ENCODE peak calls at places on chromosomes 16 and 17, in eight cellular contexts. S is endothelial cell of umbilical vein, Y is heart left ventricle, E is stomach, P is GM12878, L is adrenal gland, C is IMR-90, H is A549. J is an unnamed sample.

GRCh38 chr17:36182176-36183000 is 6.0 kb upstream of the TBC1D3B start:
- DNase-seq in S (no peak), Y (no peak), E (no peak), P (no peak), L (peak; percentile 56), C (no peak), H (no peak), J (peak; percentile 17)

GRCh38 chr16:66551362-66551761 is 1.0 kb upstream of the CKLF start:
- DNase-seq in S (peak; percentile 24), Y (peak; percentile 68), E (no peak), P (peak; percentile 11), L (no peak), C (peak; percentile 9), H (peak; percentile 74), J (no peak)

GRCh38 chr16:65908568-65908967 is 457.9 kb upstream of the CDH5 start:
- DNase-seq in S (no peak), Y (no peak), E (no peak), P (no peak), L (no peak), C (no peak), H (no peak), J (no peak)

GRCh38 chr17:43411820-43412529 is 13.2 kb downstream of the ARL4D start:
- DNase-seq in S (peak; percentile 44), Y (no peak), E (no peak), P (no peak), L (no peak), C (no peak), H (no peak), J (no peak)

GRCh38 chr17:57384219-57384618 is 127.9 kb downstream of the MSI2 start:
- DNase-seq in S (no peak), Y (no peak), E (no peak), P (no peak), L (no peak), C (no peak), H (no peak), J (no peak)

GRCh38 chr17:6497496-6498221 is 53.4 kb downstream of the PIMREG start:
- DNase-seq in S (no peak), Y (no peak), E (no peak), P (no peak), L (no peak), C (no peak), H (no peak), J (no peak)

GRCh38 chr16:68370921-68371651 is 60.3 kb downstream of the PRMT7 start:
- DNase-seq in S (no peak), Y (peak; percentile 54), E (no peak), P (no peak), L (no peak), C (no peak), H (no peak), J (no peak)

GRCh38 chr17:40445769-40446468 is 2.7 kb downstream of the IGFBP4 start:
- DNase-seq in S (no peak), Y (no peak), E (no peak), P (no peak), L (no peak), C (peak; percentile 27), H (peak; percentile 60), J (no peak)

GRCh38 chr17:45688353-45688752 is 95.8 kb upstream of the CRHR1 start:
- DNase-seq in S (no peak), Y (no peak), E (no peak), P (no peak), L (no peak), C (no peak), H (no peak), J (no peak)

GRCh38 chr17:73284906-73285602 is 23.4 kb upstream of the CPSF4L start:
- DNase-seq in S (no peak), Y (no peak), E (no peak), P (no peak), L (no peak), C (no peak), H (no peak), J (no peak)

GRCh38 chr17:73286863-73287296 is 24.9 kb downstream of the CDC42EP4 start:
- DNase-seq in S (no peak), Y (no peak), E (no peak), P (no peak), L (peak; percentile 66), C (peak; percentile 41), H (no peak), J (peak; percentile 89)

GRCh38 chr17:73284339-73284738 is 22.7 kb upstream of the CPSF4L start:
- DNase-seq in S (no peak), Y (no peak), E (no peak), P (no peak), L (no peak), C (no peak), H (no peak), J (no peak)

GRCh38 chr17:73285603-73285908 is 23.9 kb upstream of the CPSF4L start:
- DNase-seq in S (no peak), Y (no peak), E (no peak), P (no peak), L (no peak), C (no peak), H (no peak), J (no peak)

GRCh38 chr17:73285916-73286862 is 24.5 kb upstream of the CPSF4L start:
- DNase-seq in S (no peak), Y (no peak), E (no peak), P (no peak), L (no peak), C (no peak), H (no peak), J (no peak)
- H3K27ac ChIP-seq in S (no peak overlapping the region), Y (peak overlapping the region; percentile 48), E (peak overlapping the region; percentile 88), P (no peak overlapping the region), L (peak overlapping the region; percentile 96), C (no peak overlapping the region), H (peak overlapping the region; percentile 91), J (peak overlapping the region; percentile 82)

GRCh38 chr16:57639172-57639571 is 10.7 kb downstream of the ADGRG1 start:
- DNase-seq in S (no peak), Y (peak; percentile 78), E (peak; percentile 67), P (no peak), L (no peak), C (no peak), H (no peak), J (peak; percentile 54)
- H3K4me3 ChIP-seq in S (no peak overlapping the region), Y (no peak overlapping the region), E (no peak overlapping the region), P (no peak overlapping the region), L (no peak overlapping the region), C (no peak overlapping the region), H (no peak overlapping the region), J (no peak overlapping the region)

GRCh38 chr17:19363114-19363438 is 553 bp upstream of the B9D1 start:
- DNase-seq in S (no peak), Y (no peak), E (no peak), P (no peak), L (no peak), C (no peak), H (no peak), J (no peak)

GRCh38 chr17:19361975-19362292 is 589 bp downstream of the B9D1 start:
- DNase-seq in S (no peak), Y (no peak), E (no peak), P (no peak), L (no peak), C (no peak), H (peak; percentile 40), J (no peak)

GRCh38 chr17:19361326-19361725 is 1.2 kb downstream of the B9D1 start:
- DNase-seq in S (no peak), Y (no peak), E (no peak), P (no peak), L (peak; percentile 24), C (no peak), H (no peak), J (no peak)

GRCh38 chr17:19363460-19364035 is 1.0 kb upstream of the B9D1 start:
- DNase-seq in S (no peak), Y (peak; percentile 47), E (no peak), P (no peak), L (peak; percentile 22), C (no peak), H (no peak), J (no peak)

DNA sequence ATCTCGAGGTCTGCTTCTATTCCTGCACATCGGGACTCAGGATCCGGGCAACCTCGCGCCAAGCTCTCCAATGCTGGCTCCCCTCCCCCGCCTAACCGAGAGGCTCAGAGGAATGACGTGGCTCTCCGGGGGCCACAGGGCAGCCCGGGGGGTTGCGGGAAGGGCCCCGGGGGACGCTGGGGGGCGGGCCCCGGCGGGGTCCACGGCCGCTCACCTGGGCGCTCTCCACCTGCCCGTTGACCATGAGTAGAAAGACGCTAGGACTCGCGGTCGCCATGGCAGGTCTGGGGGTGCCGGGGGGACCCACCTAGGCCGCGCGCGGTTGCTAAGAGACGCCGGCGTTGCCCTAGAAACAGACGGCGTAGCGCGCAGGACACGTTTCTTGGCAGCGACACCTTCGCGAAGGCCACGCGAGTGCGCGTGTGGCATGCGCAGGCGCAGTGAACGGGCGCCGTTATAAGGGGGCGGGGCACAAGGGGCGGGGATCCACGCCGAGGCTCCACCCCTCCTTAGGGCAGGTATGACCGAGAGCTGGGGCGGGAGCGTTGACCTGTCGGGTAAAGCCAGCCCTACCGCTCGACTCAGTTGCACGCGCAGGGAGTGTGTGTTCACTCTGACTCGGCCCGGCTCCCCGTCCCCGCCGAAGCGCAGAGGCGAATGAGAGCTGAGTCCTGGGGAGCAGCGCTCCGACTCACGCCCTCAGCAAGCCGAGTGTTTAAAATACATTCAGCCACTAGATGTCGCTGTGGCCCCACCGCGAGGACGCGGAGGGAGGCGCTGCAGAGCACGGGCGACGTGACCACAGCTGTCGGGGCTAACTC is at the start of gene B9D1:
- DNase-seq in S (peak; percentile 93), Y (peak; percentile 97), E (peak; percentile 96), P (peak; percentile 73), L (peak; percentile 95), C (peak; percentile 89), H (peak; percentile 97), J (peak; percentile 91)
- TF ChIP-seq POLR2A in S (peak; percentile 10), Y (no peak), E (no peak), P (peak; percentile 53), L (peak; percentile 44), C (peak; percentile 64), H (peak; percentile 47), J (no peak)

GRCh38 chr16:30369938-30370443 is 303 bp downstream of the TBC1D10B start:
- DNase-seq in S (no peak), Y (peak; percentile 71), E (no peak), P (no peak), L (no peak), C (no peak), H (no peak), J (no peak)
- H3K27ac ChIP-seq in S (peak overlapping the region; percentile 37), Y (peak overlapping the region; percentile 88), E (peak overlapping the region; percentile 84), P (peak overlapping the region; percentile 46), L (peak overlapping the region; percentile 80), C (peak overlapping the region; percentile 82), H (peak overlapping the region; percentile 98), J (peak overlapping the region; percentile 74)